ENCODE peak calls at places on chromosomes 4 and X, in ten cellular contexts. Z is heart left ventricle, E is colonic mucosa, K is right atrium auricular region, B is left ventricle myocardium inferior, J is psoas muscle, F is OCI-LY7, W is tibial artery, L is prostate gland, H is transverse colon. P is an unnamed sample. For H3K4me1, the result is how much of the 10 kb centered on the place peaks cover.

GRCh38 chrX:71128915-71129765 is 10.7 kb downstream of the MED12 start:
- DNase-seq in B (peak), L (peak), H (peak), E (peak), K (peak), J (peak), F (peak), Z (peak), W (peak), P (peak)

GRCh38 chrX:150324035-150324728 is 38.9 kb upstream of the MAMLD1 start:
- DNase-seq in F (no peak), K (no peak), Z (no peak), W (no peak), E (no peak), L (no peak), H (no peak), J (no peak), B (no peak), P (peak)

GRCh38 chr4:134251322-134251721 is 49.7 kb upstream of the PABPC4L start:
- DNase-seq in Z (no peak), W (no peak), B (no peak), J (no peak), H (no peak), E (no peak), K (no peak), L (no peak), F (no peak), P (no peak)

GRCh38 chrX:31279359-31279758 is 207.5 kb upstream of the FTHL17 start:
- DNase-seq in Z (no peak), L (no peak), E (no peak), F (no peak), J (no peak), W (no peak), H (no peak), B (no peak), K (no peak), P (peak)

GRCh38 chr4:663438-664428 is 10.3 kb downstream of the ATP5ME start:
- DNase-seq in L (no peak), H (peak), E (no peak), W (no peak), Z (no peak), J (peak), K (no peak), F (no peak), B (peak), P (no peak)

GRCh38 chr4:20299515-20299914 is 47.8 kb downstream of the SLIT2 start:
- DNase-seq in L (no peak), E (no peak), K (no peak), F (peak), J (no peak), Z (no peak), H (no peak), B (no peak), W (no peak), P (no peak)

GRCh38 chr4:55303818-55304217 is 42.2 kb upstream of the SRD5A3 start:
- DNase-seq in H (no peak), J (no peak), B (no peak), W (no peak), F (no peak), Z (peak), E (no peak), K (no peak), L (no peak), P (peak)

GRCh38 chrX:46910415-46910814 is 1.8 kb upstream of the JADE3 start:
- DNase-seq in L (no peak), K (no peak), B (no peak), F (no peak), E (no peak), J (no peak), Z (no peak), W (no peak), H (no peak), P (no peak)

GRCh38 chr4:91963489-91963888 is 340.3 kb upstream of the GRID2 start:
- DNase-seq in W (no peak), E (no peak), Z (no peak), K (no peak), J (no peak), B (no peak), F (no peak), H (no peak), L (no peak), P (peak)

GRCh38 chrX:16836371-16836770 is 33.8 kb downstream of the RBBP7 start:
- DNase-seq in K (no peak), H (peak), E (peak), J (peak), F (peak), L (no peak), Z (no peak), B (no peak), W (no peak), P (no peak)

GRCh38 chr4:152831416-152831815 is 51.7 kb downstream of the ARFIP1 start:
- DNase-seq in Z (no peak), W (no peak), J (no peak), H (no peak), K (no peak), F (no peak), B (no peak), L (no peak), E (no peak), P (no peak)

GRCh38 chr4:96134806-96135205 is 294.9 kb downstream of the PDHA2 start:
- DNase-seq in J (no peak), H (no peak), F (no peak), B (no peak), K (no peak), E (no peak), W (no peak), L (no peak), Z (no peak), P (no peak)

GRCh38 chr4:118973295-118973694 is 84.6 kb downstream of the SYNPO2 start:
- DNase-seq in W (no peak), E (no peak), L (no peak), Z (no peak), B (no peak), J (no peak), K (no peak), F (no peak), H (no peak), P (no peak)

GRCh38 chr4:118972167-118972566 is 83.5 kb downstream of the SYNPO2 start:
- DNase-seq in B (no peak), H (no peak), W (no peak), J (no peak), Z (no peak), L (no peak), F (no peak), E (no peak), K (no peak), P (no peak)

GRCh38 chr4:118974758-118975157 is 86.1 kb downstream of the SYNPO2 start:
- DNase-seq in H (no peak), L (no peak), K (no peak), Z (no peak), F (no peak), E (no peak), B (no peak), W (no peak), J (no peak), P (peak)

GRCh38 chr4:118979712-118980111 is 91.1 kb downstream of the SYNPO2 start:
- DNase-seq in Z (no peak), F (no peak), B (no peak), W (no peak), J (no peak), K (no peak), H (no peak), E (no peak), L (no peak), P (no peak)

DNA sequence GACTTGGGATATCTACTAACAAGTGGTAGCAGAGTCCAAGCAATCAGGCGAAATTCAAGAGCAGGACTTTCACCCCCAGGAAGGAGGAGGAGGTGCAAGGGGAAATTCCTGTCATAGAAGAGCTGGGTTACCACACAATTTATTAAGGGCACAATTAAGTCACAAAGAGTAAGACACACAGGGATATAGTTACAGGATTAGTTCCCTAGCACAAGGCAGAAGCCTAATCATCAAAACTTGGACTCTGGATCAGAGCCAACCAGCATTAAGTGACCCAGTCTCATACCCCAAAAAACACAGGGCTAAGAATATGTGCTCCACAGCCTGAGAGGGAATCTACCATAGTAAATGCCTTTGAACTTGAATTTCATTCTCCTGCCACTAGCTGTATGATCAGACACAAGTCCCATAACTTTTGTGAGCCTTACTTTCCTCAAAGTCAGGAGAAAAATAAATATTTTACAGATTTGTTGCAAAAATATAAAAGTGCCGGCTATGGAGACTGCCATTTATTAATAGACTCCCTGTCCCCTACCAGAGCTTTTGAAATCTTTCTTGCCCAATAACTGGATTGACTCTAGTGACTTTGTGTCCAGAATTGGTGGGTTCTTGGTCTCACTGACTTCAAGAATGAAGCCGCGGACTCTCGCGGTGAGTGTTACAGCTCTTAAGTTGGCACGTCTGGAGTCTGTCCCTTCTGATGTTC is 87.0 kb downstream of the SYNPO2 start:
- DNase-seq in F (no peak), B (no peak), W (no peak), Z (no peak), H (no peak), E (no peak), K (no peak), J (no peak), L (no peak), P (no peak)
- H3K4me1 ChIP-seq in F (under half), B (half or more), W (half or more), Z (half or more), H (under half), E (under half), K (under half), J (under half), L (under half), P (under half)

GRCh38 chrX:34338046-34338445 is 205.9 kb upstream of the FAM47A start:
- DNase-seq in J (no peak), K (no peak), E (no peak), L (no peak), Z (no peak), B (no peak), W (no peak), F (no peak), H (no peak), P (no peak)
- H3K27ac ChIP-seq in J (no peak), K (no peak), E (no peak), L (no peak), Z (no peak), B (no peak), W (no peak), F (no peak), H (no peak), P (no peak)

GRCh38 chrX:77162777-77163176 is 284.4 kb upstream of the FGF16 start:
- DNase-seq in H (no peak), F (no peak), B (no peak), L (no peak), J (no peak), K (no peak), E (no peak), Z (no peak), W (no peak), P (no peak)

GRCh38 chrX:77160301-77160700 is 286.9 kb upstream of the FGF16 start:
- DNase-seq in J (peak), H (no peak), L (no peak), E (no peak), W (no peak), F (peak), Z (no peak), B (no peak), K (no peak), P (no peak)
- TF ChIP-seq CTCF in J (peak), H (no peak), L (no peak), E (peak), W (peak), F (peak), Z (no peak), B (peak), K (peak), P (no peak)

DNA sequence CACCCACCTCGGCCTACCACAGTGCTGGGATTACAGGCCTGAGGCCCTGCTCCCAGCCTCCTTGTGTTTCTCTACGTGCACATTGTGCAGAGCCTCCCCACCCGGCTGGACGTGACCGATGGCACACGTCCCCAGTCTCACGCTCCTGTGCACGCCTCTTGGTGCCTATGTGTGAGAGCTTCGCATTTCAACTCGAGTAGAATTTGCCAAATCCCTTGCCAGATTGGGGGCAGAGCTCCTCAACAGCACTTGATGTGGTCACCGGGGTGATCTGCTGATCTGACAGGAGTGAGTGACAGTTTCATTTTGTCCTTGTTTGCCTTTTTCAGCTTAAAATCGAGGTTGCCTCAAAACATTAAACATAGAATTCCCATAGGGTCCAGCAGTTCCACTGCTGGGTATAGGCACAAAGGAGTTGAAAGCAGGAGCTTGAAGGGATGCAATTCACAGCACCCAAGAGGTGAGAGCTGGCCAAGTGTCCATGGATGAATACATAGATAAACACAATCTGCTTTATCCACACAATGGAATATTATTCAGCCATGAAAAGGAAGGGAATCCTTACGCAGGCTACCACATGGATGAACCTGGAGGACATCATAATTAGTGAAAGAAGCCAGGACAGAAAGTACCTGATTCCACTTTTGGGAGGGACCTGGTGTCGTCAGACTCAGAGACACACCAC is 17.6 kb downstream of the TMEM187 start:
- DNase-seq in H (no peak), J (no peak), B (no peak), L (no peak), F (no peak), Z (no peak), W (no peak), K (no peak), E (no peak), P (no peak)
- H3K4me1 ChIP-seq in H (under half), J (under half), B (under half), L (under half), F (under half), Z (under half), W (under half), K (under half), E (under half), P (under half)

GRCh38 chrX:40964633-40965586 is 120.3 kb upstream of the USP9X start:
- DNase-seq in K (no peak), B (no peak), J (no peak), F (no peak), E (no peak), Z (no peak), H (no peak), W (no peak), L (no peak), P (peak)
- H3K27ac ChIP-seq in K (no peak), B (peak), J (no peak), F (no peak), E (no peak), Z (no peak), H (no peak), W (no peak), L (no peak), P (no peak)

GRCh38 chr4:122167369-122167768 is 15.2 kb downstream of the BLTP1 start:
- DNase-seq in F (no peak), L (no peak), W (no peak), K (no peak), E (no peak), J (no peak), H (no peak), Z (no peak), B (no peak), P (no peak)
- TF ChIP-seq CTCF in F (no peak), L (no peak), W (no peak), K (no peak), E (no peak), J (no peak), H (no peak), Z (no peak), B (no peak), P (no peak)

P was measured in foreskin keratinocyte.